ENCODE peak calls at places on chromosomes 11 and 22, in eight cellular contexts. One of them, this sample, is unnamed.

GRCh38 chr11:35227551-35228341 is 88.8 kb downstream of the CD44 start:
- DNase-seq in CD8-positive, alpha-beta T cell: no peak
- DNase-seq in SK-N-SH: no peak
- DNase-seq in fibroblast of lung: peak
- DNase-seq in sigmoid colon: no peak
- DNase-seq in GM23248: peak
- DNase-seq in adrenal gland: peak
- DNase-seq in upper lobe of left lung: peak
- DNase-seq in this sample: no peak

GRCh38 chr22:39943366-39943765 is 16.8 kb upstream of the TMA7B start:
- DNase-seq in upper lobe of left lung: no peak
- DNase-seq in fibroblast of lung: no peak
- DNase-seq in CD8-positive, alpha-beta T cell: no peak
- DNase-seq in GM23248: no peak
- DNase-seq in adrenal gland: no peak
- DNase-seq in sigmoid colon: no peak
- DNase-seq in SK-N-SH: no peak
- DNase-seq in this sample: peak

GRCh38 chr22:26669060-26669481 is 11.7 kb downstream of the MIAT start:
- DNase-seq in sigmoid colon: no peak
- DNase-seq in GM23248: peak
- DNase-seq in adrenal gland: peak
- DNase-seq in upper lobe of left lung: no peak
- DNase-seq in CD8-positive, alpha-beta T cell: no peak
- DNase-seq in SK-N-SH: peak
- DNase-seq in fibroblast of lung: peak
- DNase-seq in this sample: peak

GRCh38 chr11:119741369-119742262 is 12.6 kb upstream of the NECTIN1 start:
- DNase-seq in adrenal gland: peak
- DNase-seq in CD8-positive, alpha-beta T cell: peak
- DNase-seq in upper lobe of left lung: peak
- DNase-seq in fibroblast of lung: no peak
- DNase-seq in SK-N-SH: no peak
- DNase-seq in sigmoid colon: no peak
- DNase-seq in GM23248: peak
- DNase-seq in this sample: no peak

GRCh38 chr11:129817282-129818051 is 1.8 kb downstream of the TMEM45B start:
- DNase-seq in upper lobe of left lung: no peak
- DNase-seq in CD8-positive, alpha-beta T cell: no peak
- DNase-seq in adrenal gland: no peak
- DNase-seq in sigmoid colon: no peak
- DNase-seq in SK-N-SH: no peak
- DNase-seq in fibroblast of lung: no peak
- DNase-seq in GM23248: no peak
- DNase-seq in this sample: no peak

GRCh38 chr11:84857746-84858145 is 769.4 kb downstream of the DLG2 start:
- DNase-seq in CD8-positive, alpha-beta T cell: no peak
- DNase-seq in adrenal gland: no peak
- DNase-seq in SK-N-SH: no peak
- DNase-seq in sigmoid colon: no peak
- DNase-seq in GM23248: peak
- DNase-seq in fibroblast of lung: no peak
- DNase-seq in upper lobe of left lung: no peak
- DNase-seq in this sample: no peak

GRCh38 chr11:69940246-69940610 is 121.0 kb upstream of the FGF3 start:
- DNase-seq in GM23248: no peak
- DNase-seq in CD8-positive, alpha-beta T cell: no peak
- DNase-seq in adrenal gland: no peak
- DNase-seq in SK-N-SH: peak
- DNase-seq in upper lobe of left lung: no peak
- DNase-seq in sigmoid colon: peak
- DNase-seq in fibroblast of lung: no peak
- DNase-seq in this sample: no peak

GRCh38 chr22:33796494-33796893 is 123.8 kb downstream of the LARGE1 start:
- DNase-seq in CD8-positive, alpha-beta T cell: no peak
- DNase-seq in fibroblast of lung: no peak
- DNase-seq in SK-N-SH: no peak
- DNase-seq in adrenal gland: no peak
- DNase-seq in sigmoid colon: no peak
- DNase-seq in GM23248: no peak
- DNase-seq in upper lobe of left lung: no peak
- DNase-seq in this sample: no peak

GRCh38 chr11:17772704-17773600 is 38.4 kb downstream of the KCNC1 start:
- DNase-seq in adrenal gland: no peak
- DNase-seq in SK-N-SH: no peak
- DNase-seq in sigmoid colon: peak
- DNase-seq in upper lobe of left lung: no peak
- DNase-seq in GM23248: no peak
- DNase-seq in fibroblast of lung: no peak
- DNase-seq in CD8-positive, alpha-beta T cell: no peak
- DNase-seq in this sample: no peak

GRCh38 chr22:50250555-50251471 is at the start of gene HDAC10:
- DNase-seq in CD8-positive, alpha-beta T cell: peak
- DNase-seq in sigmoid colon: peak
- DNase-seq in GM23248: peak
- DNase-seq in adrenal gland: peak
- DNase-seq in upper lobe of left lung: peak
- DNase-seq in SK-N-SH: peak
- DNase-seq in fibroblast of lung: peak
- DNase-seq in this sample: peak

GRCh38 chr11:6602096-6602940 is 1.1 kb downstream of the RRP8 start:
- DNase-seq in GM23248: peak
- DNase-seq in sigmoid colon: peak
- DNase-seq in SK-N-SH: peak
- DNase-seq in CD8-positive, alpha-beta T cell: no peak
- DNase-seq in adrenal gland: no peak
- DNase-seq in fibroblast of lung: no peak
- DNase-seq in upper lobe of left lung: no peak
- DNase-seq in this sample: no peak

GRCh38 chr11:43866520-43866919 is 14.1 kb upstream of the ALKBH3 start:
- DNase-seq in fibroblast of lung: no peak
- DNase-seq in upper lobe of left lung: no peak
- DNase-seq in GM23248: peak
- DNase-seq in CD8-positive, alpha-beta T cell: no peak
- DNase-seq in sigmoid colon: no peak
- DNase-seq in SK-N-SH: no peak
- DNase-seq in adrenal gland: no peak
- DNase-seq in this sample: no peak

GRCh38 chr11:32435511-32435946 is at the start of gene WT1:
- DNase-seq in upper lobe of left lung: no peak
- DNase-seq in sigmoid colon: no peak
- DNase-seq in fibroblast of lung: no peak
- DNase-seq in SK-N-SH: peak
- DNase-seq in adrenal gland: no peak
- DNase-seq in CD8-positive, alpha-beta T cell: no peak
- DNase-seq in GM23248: no peak
- DNase-seq in this sample: no peak

GRCh38 chr11:90476442-90477007 is 253.7 kb upstream of the CHORDC1 start:
- DNase-seq in sigmoid colon: no peak
- DNase-seq in SK-N-SH: peak
- DNase-seq in CD8-positive, alpha-beta T cell: no peak
- DNase-seq in GM23248: peak
- DNase-seq in fibroblast of lung: peak
- DNase-seq in upper lobe of left lung: peak
- DNase-seq in adrenal gland: peak
- DNase-seq in this sample: peak

GRCh38 chr11:120343429-120343828 is 7.2 kb downstream of the ARHGEF12 start:
- DNase-seq in GM23248: no peak
- DNase-seq in SK-N-SH: no peak
- DNase-seq in upper lobe of left lung: no peak
- DNase-seq in CD8-positive, alpha-beta T cell: no peak
- DNase-seq in adrenal gland: peak
- DNase-seq in fibroblast of lung: no peak
- DNase-seq in sigmoid colon: no peak
- DNase-seq in this sample: no peak

GRCh38 chr11:33375688-33376311 is 118.6 kb downstream of the HIPK3 start:
- DNase-seq in sigmoid colon: no peak
- DNase-seq in fibroblast of lung: peak
- DNase-seq in upper lobe of left lung: no peak
- DNase-seq in adrenal gland: no peak
- DNase-seq in GM23248: peak
- DNase-seq in CD8-positive, alpha-beta T cell: no peak
- DNase-seq in SK-N-SH: peak
- DNase-seq in this sample: peak

GRCh38 chr22:24901448-24901847 is 45.0 kb downstream of the LHFPL7 start:
- DNase-seq in upper lobe of left lung: no peak
- DNase-seq in fibroblast of lung: no peak
- DNase-seq in GM23248: no peak
- DNase-seq in SK-N-SH: no peak
- DNase-seq in CD8-positive, alpha-beta T cell: no peak
- DNase-seq in adrenal gland: no peak
- DNase-seq in sigmoid colon: no peak
- DNase-seq in this sample: no peak

DNA sequence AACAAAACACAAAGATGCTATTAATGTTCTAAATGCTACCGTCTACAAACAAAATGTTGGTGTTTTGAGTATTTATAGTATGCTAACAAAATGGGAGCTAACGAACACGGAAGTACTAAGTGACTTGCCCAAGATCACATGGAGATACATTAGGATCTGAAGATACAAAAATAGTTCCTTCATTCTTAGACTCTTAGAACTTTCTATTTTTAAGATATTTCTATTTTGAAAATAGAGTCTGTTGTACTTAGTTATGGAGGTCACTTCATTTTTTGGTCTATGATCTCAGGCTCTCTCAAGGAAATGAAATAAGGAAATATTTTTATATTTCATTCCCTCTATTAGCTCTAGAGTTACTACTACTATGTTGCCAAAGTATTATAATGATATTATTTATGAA is 64.2 kb downstream of the APOL5 start:
- DNase-seq in sigmoid colon: no peak
- DNase-seq in CD8-positive, alpha-beta T cell: no peak
- DNase-seq in adrenal gland: no peak
- DNase-seq in GM23248: no peak
- DNase-seq in fibroblast of lung: no peak
- DNase-seq in upper lobe of left lung: no peak
- DNase-seq in SK-N-SH: no peak
- DNase-seq in this sample: no peak
- H3K27ac ChIP-seq in sigmoid colon: no peak
- H3K27ac ChIP-seq in CD8-positive, alpha-beta T cell: no peak
- H3K27ac ChIP-seq in adrenal gland: no peak
- H3K27ac ChIP-seq in GM23248: no peak
- H3K27ac ChIP-seq in fibroblast of lung: no peak
- H3K27ac ChIP-seq in upper lobe of left lung: no peak
- H3K27ac ChIP-seq in SK-N-SH: no peak
- H3K27ac ChIP-seq in this sample: no peak

DNA sequence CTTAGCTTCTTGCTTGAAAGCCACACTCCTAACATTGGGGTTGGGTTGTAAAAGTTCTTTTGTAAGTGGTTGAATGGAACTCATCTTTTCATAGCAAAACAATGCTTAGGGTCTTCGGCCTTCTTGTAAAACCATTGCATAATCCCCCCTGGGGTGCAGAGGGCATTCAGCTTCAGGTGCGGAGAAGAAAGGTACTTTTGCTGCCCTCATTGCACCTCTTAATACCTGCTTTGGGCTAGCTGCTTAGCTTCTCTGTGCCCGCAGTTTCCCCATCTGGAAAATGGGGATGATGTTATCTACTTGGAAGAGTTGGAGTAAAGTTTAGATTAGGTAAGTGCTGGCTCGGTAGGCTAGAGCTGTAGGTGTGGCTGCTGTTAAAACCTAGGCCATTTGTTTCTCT is 10.1 kb downstream of the TEAD1 start:
- DNase-seq in upper lobe of left lung: no peak
- DNase-seq in SK-N-SH: no peak
- DNase-seq in GM23248: no peak
- DNase-seq in fibroblast of lung: no peak
- DNase-seq in sigmoid colon: no peak
- DNase-seq in adrenal gland: no peak
- DNase-seq in CD8-positive, alpha-beta T cell: no peak
- DNase-seq in this sample: no peak
- H3K27ac ChIP-seq in upper lobe of left lung: no peak
- H3K27ac ChIP-seq in SK-N-SH: peak
- H3K27ac ChIP-seq in GM23248: peak
- H3K27ac ChIP-seq in fibroblast of lung: peak
- H3K27ac ChIP-seq in sigmoid colon: peak
- H3K27ac ChIP-seq in adrenal gland: no peak
- H3K27ac ChIP-seq in CD8-positive, alpha-beta T cell: no peak
- H3K27ac ChIP-seq in this sample: no peak

DNA sequence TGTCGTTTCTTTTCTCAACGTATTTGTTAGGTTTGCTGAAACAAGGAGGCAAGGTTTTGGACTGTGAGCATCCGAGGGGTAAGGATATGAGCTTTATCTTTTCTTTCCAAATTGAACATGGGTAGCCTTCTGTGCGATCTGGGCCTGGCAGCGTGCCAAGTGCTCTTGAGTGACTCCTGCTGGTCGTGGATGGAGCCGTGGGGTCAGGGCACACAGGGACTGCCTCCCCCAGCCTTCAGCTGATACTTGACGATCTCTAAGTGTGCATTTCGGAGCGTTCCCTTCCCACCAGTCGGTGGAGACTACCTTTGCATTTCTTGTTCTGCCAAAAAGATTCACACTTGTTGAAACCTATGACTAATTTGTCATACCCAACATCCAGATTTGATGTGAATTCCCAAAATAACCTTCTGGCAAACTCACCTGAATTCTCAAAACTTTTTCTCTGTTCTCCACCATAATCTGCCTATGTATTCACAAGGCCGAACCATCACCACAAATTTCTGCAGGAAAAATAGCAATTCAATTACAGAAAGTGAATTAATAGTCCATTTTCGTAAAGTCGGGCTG is 40.2 kb upstream of the CLMP start:
- DNase-seq in SK-N-SH: peak
- DNase-seq in adrenal gland: peak
- DNase-seq in upper lobe of left lung: no peak
- DNase-seq in CD8-positive, alpha-beta T cell: peak
- DNase-seq in sigmoid colon: peak
- DNase-seq in fibroblast of lung: no peak
- DNase-seq in GM23248: peak
- DNase-seq in this sample: peak
- H3K27ac ChIP-seq in SK-N-SH: peak
- H3K27ac ChIP-seq in adrenal gland: no peak
- H3K27ac ChIP-seq in upper lobe of left lung: no peak
- H3K27ac ChIP-seq in CD8-positive, alpha-beta T cell: no peak
- H3K27ac ChIP-seq in sigmoid colon: peak
- H3K27ac ChIP-seq in fibroblast of lung: peak
- H3K27ac ChIP-seq in GM23248: peak
- H3K27ac ChIP-seq in this sample: no peak

GRCh38 chr11:111406589-111406988 is 27.5 kb upstream of the POU2AF1 start:
- DNase-seq in CD8-positive, alpha-beta T cell: no peak
- DNase-seq in fibroblast of lung: no peak
- DNase-seq in upper lobe of left lung: no peak
- DNase-seq in SK-N-SH: no peak
- DNase-seq in adrenal gland: no peak
- DNase-seq in sigmoid colon: no peak
- DNase-seq in GM23248: peak
- DNase-seq in this sample: no peak

GRCh38 chr11:111406091-111406490 is 27.0 kb upstream of the POU2AF1 start:
- DNase-seq in adrenal gland: no peak
- DNase-seq in fibroblast of lung: no peak
- DNase-seq in upper lobe of left lung: no peak
- DNase-seq in CD8-positive, alpha-beta T cell: no peak
- DNase-seq in GM23248: no peak
- DNase-seq in SK-N-SH: no peak
- DNase-seq in sigmoid colon: no peak
- DNase-seq in this sample: no peak

GRCh38 chr11:111405551-111405950 is 26.5 kb upstream of the POU2AF1 start:
- DNase-seq in SK-N-SH: no peak
- DNase-seq in upper lobe of left lung: no peak
- DNase-seq in fibroblast of lung: no peak
- DNase-seq in CD8-positive, alpha-beta T cell: no peak
- DNase-seq in GM23248: no peak
- DNase-seq in sigmoid colon: no peak
- DNase-seq in adrenal gland: no peak
- DNase-seq in this sample: no peak

GRCh38 chr11:111408789-111409727 is 30.0 kb upstream of the POU2AF1 start:
- DNase-seq in SK-N-SH: no peak
- DNase-seq in upper lobe of left lung: no peak
- DNase-seq in sigmoid colon: no peak
- DNase-seq in CD8-positive, alpha-beta T cell: no peak
- DNase-seq in GM23248: peak
- DNase-seq in fibroblast of lung: peak
- DNase-seq in adrenal gland: no peak
- DNase-seq in this sample: no peak

GRCh38 chr11:111407652-111408051 is 28.6 kb upstream of the POU2AF1 start:
- DNase-seq in fibroblast of lung: no peak
- DNase-seq in SK-N-SH: no peak
- DNase-seq in GM23248: no peak
- DNase-seq in sigmoid colon: no peak
- DNase-seq in upper lobe of left lung: no peak
- DNase-seq in CD8-positive, alpha-beta T cell: no peak
- DNase-seq in adrenal gland: no peak
- DNase-seq in this sample: no peak
- H3K27ac ChIP-seq in fibroblast of lung: no peak
- H3K27ac ChIP-seq in SK-N-SH: no peak
- H3K27ac ChIP-seq in GM23248: no peak
- H3K27ac ChIP-seq in sigmoid colon: no peak
- H3K27ac ChIP-seq in upper lobe of left lung: no peak
- H3K27ac ChIP-seq in CD8-positive, alpha-beta T cell: no peak
- H3K27ac ChIP-seq in adrenal gland: no peak
- H3K27ac ChIP-seq in this sample: no peak

This sample was measured in WERI-Rb-1.